ENCODE peak calls at places on chromosomes 1 and 21, in four cellular contexts. One of them, this sample, is unnamed.

GRCh38 chr1:115091582-115091981 is 2.3 kb upstream of the TSPAN2 start:
- DNase-seq in OCI-LY7: no peak
- DNase-seq in neural progenitor cell: no peak
- DNase-seq in fibroblast of lung: no peak
- DNase-seq in this sample: no peak

GRCh38 chr1:247482747-247483146 is 24.8 kb upstream of the OR2B11 start:
- DNase-seq in OCI-LY7: no peak
- DNase-seq in neural progenitor cell: no peak
- DNase-seq in fibroblast of lung: no peak
- DNase-seq in this sample: peak; percentile 66

GRCh38 chr1:5770981-5771765 is 221.1 kb downstream of the NPHP4 start:
- DNase-seq in OCI-LY7: no peak
- DNase-seq in neural progenitor cell: peak; percentile 88
- DNase-seq in fibroblast of lung: no peak
- DNase-seq in this sample: no peak

GRCh38 chr1:41662061-41662655 is 177.7 kb upstream of the EDN2 start:
- DNase-seq in OCI-LY7: no peak
- DNase-seq in neural progenitor cell: peak; percentile 84
- DNase-seq in fibroblast of lung: peak; percentile 83
- DNase-seq in this sample: peak; percentile 33

GRCh38 chr1:32219022-32219421 is 3.1 kb downstream of the TMEM234 start:
- DNase-seq in OCI-LY7: no peak
- DNase-seq in neural progenitor cell: no peak
- DNase-seq in fibroblast of lung: no peak
- DNase-seq in this sample: no peak

GRCh38 chr1:172845371-172845770 is 186.5 kb downstream of the FASLG start:
- DNase-seq in OCI-LY7: no peak
- DNase-seq in neural progenitor cell: no peak
- DNase-seq in fibroblast of lung: no peak
- DNase-seq in this sample: no peak

GRCh38 chr1:32886012-32886827 is at the start of gene HPCA:
- DNase-seq in OCI-LY7: no peak
- DNase-seq in neural progenitor cell: peak; percentile 96
- DNase-seq in fibroblast of lung: peak; percentile 43
- DNase-seq in this sample: peak; percentile 41

GRCh38 chr1:23216771-23217420 is 406 bp downstream of the HTR1D start:
- DNase-seq in OCI-LY7: peak; percentile 16
- DNase-seq in neural progenitor cell: peak; percentile 81
- DNase-seq in fibroblast of lung: no peak
- DNase-seq in this sample: no peak

GRCh38 chr1:172360511-172360910 is 60.0 kb upstream of the C1orf105 start:
- DNase-seq in OCI-LY7: no peak
- DNase-seq in neural progenitor cell: peak; percentile 81
- DNase-seq in fibroblast of lung: no peak
- DNase-seq in this sample: peak; percentile 33

GRCh38 chr1:81484284-81484683 is 316.4 kb upstream of the ADGRL2 start:
- DNase-seq in OCI-LY7: no peak
- DNase-seq in neural progenitor cell: no peak
- DNase-seq in fibroblast of lung: no peak
- DNase-seq in this sample: no peak

GRCh38 chr1:53604291-53604919 is 134.6 kb downstream of the GLIS1 start:
- DNase-seq in OCI-LY7: no peak
- DNase-seq in neural progenitor cell: no peak
- DNase-seq in fibroblast of lung: no peak
- DNase-seq in this sample: no peak

GRCh38 chr21:24955275-24955961 is 651.9 kb downstream of the MRPL39 start:
- DNase-seq in OCI-LY7: no peak
- DNase-seq in neural progenitor cell: no peak
- DNase-seq in fibroblast of lung: no peak
- DNase-seq in this sample: no peak

GRCh38 chr1:145720878-145721671 is 1.8 kb downstream of the CD160 start:
- DNase-seq in OCI-LY7: peak; percentile 69
- DNase-seq in neural progenitor cell: peak; percentile 87
- DNase-seq in fibroblast of lung: peak; percentile 47
- DNase-seq in this sample: peak; percentile 44

GRCh38 chr1:81304187-81304586 is 496.5 kb upstream of the ADGRL2 start:
- DNase-seq in OCI-LY7: no peak
- DNase-seq in neural progenitor cell: no peak
- DNase-seq in fibroblast of lung: peak; percentile 40
- DNase-seq in this sample: peak; percentile 55

GRCh38 chr1:220579317-220579716 is 51.4 kb downstream of the MARK1 start:
- DNase-seq in OCI-LY7: no peak
- DNase-seq in neural progenitor cell: no peak
- DNase-seq in fibroblast of lung: no peak
- DNase-seq in this sample: peak; percentile 93

GRCh38 chr1:237124856-237125462 is 83.0 kb downstream of the RYR2 start:
- DNase-seq in OCI-LY7: peak; percentile 19
- DNase-seq in neural progenitor cell: peak; percentile 32
- DNase-seq in fibroblast of lung: peak; percentile 9
- DNase-seq in this sample: no peak

GRCh38 chr1:237120683-237121082 is 78.7 kb downstream of the RYR2 start:
- DNase-seq in OCI-LY7: no peak
- DNase-seq in neural progenitor cell: no peak
- DNase-seq in fibroblast of lung: no peak
- DNase-seq in this sample: no peak

GRCh38 chr1:237126180-237126579 is 84.2 kb downstream of the RYR2 start:
- DNase-seq in OCI-LY7: no peak
- DNase-seq in neural progenitor cell: no peak
- DNase-seq in fibroblast of lung: no peak
- DNase-seq in this sample: no peak
- H3K4me1 ChIP-seq in OCI-LY7: no peaks in the 10 kb centered on the region
- H3K4me1 ChIP-seq in neural progenitor cell: no peaks in the 10 kb centered on the region
- H3K4me1 ChIP-seq in fibroblast of lung: no peaks in the 10 kb centered on the region
- H3K4me1 ChIP-seq in this sample: no peaks in the 10 kb centered on the region

GRCh38 chr1:205843031-205843859 is 6.7 kb downstream of the PM20D1 start:
- DNase-seq in OCI-LY7: no peak
- DNase-seq in neural progenitor cell: no peak
- DNase-seq in fibroblast of lung: no peak
- DNase-seq in this sample: no peak

GRCh38 chr1:205834751-205835150 is 15.2 kb downstream of the PM20D1 start:
- DNase-seq in OCI-LY7: no peak
- DNase-seq in neural progenitor cell: no peak
- DNase-seq in fibroblast of lung: no peak
- DNase-seq in this sample: no peak

GRCh38 chr1:205837380-205837970 is 12.5 kb downstream of the PM20D1 start:
- DNase-seq in OCI-LY7: no peak
- DNase-seq in neural progenitor cell: no peak
- DNase-seq in fibroblast of lung: no peak
- DNase-seq in this sample: no peak

GRCh38 chr1:205842177-205842576 is 7.8 kb downstream of the PM20D1 start:
- DNase-seq in OCI-LY7: no peak
- DNase-seq in neural progenitor cell: peak; percentile 21
- DNase-seq in fibroblast of lung: no peak
- DNase-seq in this sample: no peak

DNA sequence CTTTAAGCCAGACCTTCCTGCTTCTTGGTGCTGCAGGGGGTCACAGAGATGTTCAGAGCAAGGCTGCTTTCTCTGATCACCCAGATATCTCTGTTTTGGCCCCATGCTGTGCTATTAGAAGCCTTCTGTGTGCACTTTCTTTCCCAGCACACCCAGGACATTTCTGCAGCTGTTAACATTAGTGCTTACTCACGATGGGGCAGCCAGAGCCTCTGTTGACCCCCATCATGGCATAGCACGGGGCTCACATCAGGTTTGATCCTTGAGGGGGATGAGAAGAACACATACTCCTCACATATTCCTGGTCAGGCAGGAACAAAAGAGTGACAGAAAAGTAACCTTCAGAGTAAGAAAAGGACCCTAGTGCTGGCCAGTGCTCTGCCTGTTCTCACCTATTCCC is 9.4 kb downstream of the PM20D1 start:
- DNase-seq in OCI-LY7: no peak
- DNase-seq in neural progenitor cell: peak; percentile 16
- DNase-seq in fibroblast of lung: no peak
- DNase-seq in this sample: no peak
- H2AFZ ChIP-seq in OCI-LY7: no peak overlapping the region
- H2AFZ ChIP-seq in neural progenitor cell: no peak overlapping the region
- H2AFZ ChIP-seq in fibroblast of lung: no peak overlapping the region
- H2AFZ ChIP-seq in this sample: no peak overlapping the region

GRCh38 chr1:43388021-43388575 is 1.5 kb downstream of the MED8 start:
- DNase-seq in OCI-LY7: no peak
- DNase-seq in neural progenitor cell: no peak
- DNase-seq in fibroblast of lung: no peak
- DNase-seq in this sample: peak; percentile 43
- H3K4me3 ChIP-seq in OCI-LY7: peak overlapping the region; percentile 88
- H3K4me3 ChIP-seq in neural progenitor cell: no peak overlapping the region
- H3K4me3 ChIP-seq in fibroblast of lung: peak overlapping the region; percentile 96
- H3K4me3 ChIP-seq in this sample: no peak overlapping the region

GRCh38 chr1:113941245-113941559 is 12.1 kb downstream of the HIPK1 start:
- DNase-seq in OCI-LY7: peak; percentile 20
- DNase-seq in neural progenitor cell: no peak
- DNase-seq in fibroblast of lung: no peak
- DNase-seq in this sample: no peak
- H3K4me1 ChIP-seq in OCI-LY7: peaks cover 82% of the 10 kb centered on the region
- H3K4me1 ChIP-seq in neural progenitor cell: peaks cover 15% of the 10 kb centered on the region
- H3K4me1 ChIP-seq in fibroblast of lung: no peaks in the 10 kb centered on the region
- H3K4me1 ChIP-seq in this sample: no peaks in the 10 kb centered on the region

DNA sequence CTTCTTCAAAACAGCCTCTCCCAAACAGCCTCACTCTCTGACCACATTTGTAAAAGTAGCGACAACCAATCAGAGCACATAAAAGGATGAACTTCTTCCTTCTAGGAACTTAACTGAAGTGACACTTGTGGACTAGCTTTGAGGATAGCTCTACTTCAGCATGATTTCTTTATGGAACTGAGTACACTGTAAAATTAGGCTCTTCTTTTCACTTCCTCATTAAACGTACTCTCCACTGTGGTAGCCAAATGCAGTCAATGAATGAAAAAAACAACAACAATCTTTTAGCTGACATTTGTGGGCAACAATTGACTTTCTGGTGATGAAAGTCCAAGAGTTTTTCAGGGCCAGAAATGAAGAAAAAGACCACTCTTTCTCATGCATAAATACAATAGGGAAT is 9.6 kb downstream of the LRRC53 start:
- DNase-seq in OCI-LY7: no peak
- DNase-seq in neural progenitor cell: no peak
- DNase-seq in fibroblast of lung: no peak
- DNase-seq in this sample: no peak
- H2AFZ ChIP-seq in OCI-LY7: no peak overlapping the region
- H2AFZ ChIP-seq in neural progenitor cell: no peak overlapping the region
- H2AFZ ChIP-seq in fibroblast of lung: no peak overlapping the region
- H2AFZ ChIP-seq in this sample: no peak overlapping the region

GRCh38 chr1:226403522-226404034 is 4.3 kb downstream of the PARP1 start:
- DNase-seq in OCI-LY7: peak; percentile 59
- DNase-seq in neural progenitor cell: no peak
- DNase-seq in fibroblast of lung: no peak
- DNase-seq in this sample: peak; percentile 6

GRCh38 chr1:226402615-226403521 is 5.0 kb downstream of the PARP1 start:
- DNase-seq in OCI-LY7: no peak
- DNase-seq in neural progenitor cell: no peak
- DNase-seq in fibroblast of lung: no peak
- DNase-seq in this sample: no peak

GRCh38 chr1:226404904-226405222 is 3.0 kb downstream of the PARP1 start:
- DNase-seq in OCI-LY7: no peak
- DNase-seq in neural progenitor cell: peak; percentile 35
- DNase-seq in fibroblast of lung: no peak
- DNase-seq in this sample: no peak

GRCh38 chr1:226405411-226405988 is 2.4 kb downstream of the PARP1 start:
- DNase-seq in OCI-LY7: peak; percentile 80
- DNase-seq in neural progenitor cell: peak; percentile 28
- DNase-seq in fibroblast of lung: no peak
- DNase-seq in this sample: no peak

GRCh38 chr1:226404063-226404903 is 3.6 kb downstream of the PARP1 start:
- DNase-seq in OCI-LY7: peak; percentile 44
- DNase-seq in neural progenitor cell: no peak
- DNase-seq in fibroblast of lung: peak; percentile 28
- DNase-seq in this sample: no peak
- H3K4me3 ChIP-seq in OCI-LY7: peak overlapping the region; percentile 91
- H3K4me3 ChIP-seq in neural progenitor cell: peak overlapping the region; percentile 71
- H3K4me3 ChIP-seq in fibroblast of lung: no peak overlapping the region
- H3K4me3 ChIP-seq in this sample: no peak overlapping the region

DNA sequence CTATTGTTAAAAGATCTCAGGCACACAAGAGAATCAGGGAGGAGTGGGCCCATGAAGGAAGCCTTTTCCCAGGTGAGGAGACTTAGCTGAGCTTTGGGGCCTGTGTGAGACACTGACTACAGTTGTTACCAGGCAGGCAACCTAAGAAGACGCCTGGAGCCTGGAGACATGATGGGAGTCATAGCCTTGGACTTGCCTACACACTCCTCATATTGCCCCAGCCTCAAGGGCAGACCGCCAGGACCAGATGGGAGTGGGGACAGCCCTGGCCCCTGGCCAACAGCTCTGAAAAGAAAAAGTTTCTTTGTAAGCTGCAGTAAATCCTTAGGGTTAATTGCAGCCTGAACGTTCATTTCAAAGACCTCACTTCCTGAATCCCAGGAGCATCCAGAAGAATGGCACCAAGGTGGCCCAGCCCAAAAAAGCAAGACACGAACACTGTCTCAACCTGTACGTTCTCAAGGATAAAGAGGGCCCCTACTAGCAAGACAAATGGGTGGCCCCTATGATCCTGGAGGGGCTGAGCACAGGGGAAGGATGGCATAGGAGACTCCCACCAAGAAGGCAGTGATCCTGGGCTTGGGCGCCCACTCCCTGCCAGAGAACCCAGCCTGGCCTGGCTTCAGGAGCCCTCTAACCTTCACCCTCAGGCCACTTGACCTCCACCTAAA is 33.2 kb upstream of the BTG2 start:
- DNase-seq in OCI-LY7: peak; percentile 9
- DNase-seq in neural progenitor cell: no peak
- DNase-seq in fibroblast of lung: no peak
- DNase-seq in this sample: no peak
- H3K4me1 ChIP-seq in OCI-LY7: peaks cover 94% of the 10 kb centered on the region
- H3K4me1 ChIP-seq in neural progenitor cell: peaks cover 18% of the 10 kb centered on the region
- H3K4me1 ChIP-seq in fibroblast of lung: peaks cover 7% of the 10 kb centered on the region
- H3K4me1 ChIP-seq in this sample: peaks cover 28% of the 10 kb centered on the region

GRCh38 chr21:41316200-41316599 is 401 bp upstream of the FAM3B start:
- DNase-seq in OCI-LY7: no peak
- DNase-seq in neural progenitor cell: no peak
- DNase-seq in fibroblast of lung: no peak
- DNase-seq in this sample: no peak
- H2AFZ ChIP-seq in OCI-LY7: no peak overlapping the region
- H2AFZ ChIP-seq in neural progenitor cell: peak overlapping the region; percentile 79
- H2AFZ ChIP-seq in fibroblast of lung: no peak overlapping the region
- H2AFZ ChIP-seq in this sample: no peak overlapping the region